ENCODE peak calls at places on chromosome 22, in ten cellular contexts. B, R, S, E, U, G, V, D, O and Z are unnamed samples.

GRCh38 chr22:22818202-22818538 is 69.4 kb upstream of the IGLL5 start:
- DNase-seq in B (no peak), R (no peak), S (no peak), E (no peak), U (no peak), G (peak), V (no peak), D (no peak), O (no peak), Z (no peak)

GRCh38 chr22:23713696-23714595 is 23.1 kb downstream of the RGL4 start:
- DNase-seq in B (no peak), R (no peak), S (no peak), E (no peak), U (no peak), G (no peak), V (no peak), D (no peak), O (no peak), Z (no peak)

GRCh38 chr22:19637405-19638281 is 76.7 kb upstream of the SEPTIN5 start:
- DNase-seq in B (peak), R (no peak), S (no peak), E (no peak), U (no peak), G (no peak), V (no peak), D (no peak), O (no peak), Z (no peak)

GRCh38 chr22:20884454-20884853 is 25.6 kb downstream of the SNAP29 start:
- DNase-seq in B (no peak), R (no peak), S (no peak), E (no peak), U (no peak), G (no peak), V (no peak), D (no peak), O (no peak), Z (no peak)

GRCh38 chr22:42758929-42759629 is 38.4 kb upstream of the A4GALT start:
- DNase-seq in B (no peak), R (no peak), S (no peak), E (no peak), U (peak), G (no peak), V (no peak), D (no peak), O (no peak), Z (no peak)

GRCh38 chr22:35476341-35476740 is 64.3 kb upstream of the RASD2 start:
- DNase-seq in B (no peak), R (no peak), S (no peak), E (no peak), U (no peak), G (no peak), V (no peak), D (no peak), O (no peak), Z (no peak)

GRCh38 chr22:35938226-35938625 is 90.4 kb downstream of the RBFOX2 start:
- DNase-seq in B (no peak), R (no peak), S (no peak), E (no peak), U (no peak), G (no peak), V (no peak), D (no peak), O (no peak), Z (no peak)

GRCh38 chr22:32803020-32803758 is 1.7 kb downstream of the TIMP3 start:
- DNase-seq in B (peak), R (no peak), S (no peak), E (no peak), U (no peak), G (no peak), V (no peak), D (no peak), O (no peak), Z (no peak)

GRCh38 chr22:35555351-35555915 is 14.8 kb downstream of the RASD2 start:
- DNase-seq in B (no peak), R (no peak), S (no peak), E (no peak), U (no peak), G (no peak), V (no peak), D (no peak), O (no peak), Z (no peak)

GRCh38 chr22:42336527-42337227 is 66.2 kb upstream of the TCF20 start:
- DNase-seq in B (no peak), R (no peak), S (no peak), E (no peak), U (no peak), G (no peak), V (no peak), D (no peak), O (no peak), Z (no peak)

DNA sequence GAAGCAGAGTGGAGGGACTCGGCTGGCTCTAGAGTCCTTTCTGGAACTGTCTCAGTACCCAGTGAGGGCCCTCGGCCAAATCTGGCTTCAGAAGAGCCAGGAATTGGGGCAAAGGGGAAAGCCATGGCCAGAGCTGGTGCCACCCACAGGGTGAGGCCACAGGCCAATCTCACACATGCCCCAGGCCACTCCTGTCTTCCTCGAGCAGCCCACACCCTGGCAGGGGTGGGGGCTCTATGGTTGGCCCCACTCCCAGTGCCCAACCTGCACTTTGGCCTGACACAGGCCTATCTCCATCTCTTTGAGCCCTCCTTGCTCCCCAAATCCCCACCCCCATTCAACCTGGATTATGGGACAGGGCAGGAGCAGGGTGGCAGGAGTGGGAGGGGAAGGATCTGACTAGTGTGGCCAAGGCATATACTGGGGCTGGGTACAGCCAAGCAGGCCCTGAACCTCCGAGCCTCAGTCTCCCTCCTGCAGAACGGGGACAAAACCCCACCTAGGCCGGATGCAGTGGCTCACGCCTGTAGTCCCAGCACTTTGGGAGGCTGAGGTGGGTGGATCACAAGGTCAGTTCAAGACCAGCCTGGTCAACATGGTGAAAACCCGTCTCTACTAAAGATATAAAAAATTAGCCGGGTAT is 6.9 kb downstream of the TST start:
- DNase-seq in B (no peak), R (no peak), S (no peak), E (no peak), U (no peak), G (no peak), V (no peak), D (peak), O (no peak), Z (no peak)
- TF ChIP-seq POLR2AphosphoS5 in B (no peak), R (no peak), S (no peak), E (no peak), U (no peak), G (no peak), V (no peak), D (peak), O (no peak), Z (no peak)

DNA sequence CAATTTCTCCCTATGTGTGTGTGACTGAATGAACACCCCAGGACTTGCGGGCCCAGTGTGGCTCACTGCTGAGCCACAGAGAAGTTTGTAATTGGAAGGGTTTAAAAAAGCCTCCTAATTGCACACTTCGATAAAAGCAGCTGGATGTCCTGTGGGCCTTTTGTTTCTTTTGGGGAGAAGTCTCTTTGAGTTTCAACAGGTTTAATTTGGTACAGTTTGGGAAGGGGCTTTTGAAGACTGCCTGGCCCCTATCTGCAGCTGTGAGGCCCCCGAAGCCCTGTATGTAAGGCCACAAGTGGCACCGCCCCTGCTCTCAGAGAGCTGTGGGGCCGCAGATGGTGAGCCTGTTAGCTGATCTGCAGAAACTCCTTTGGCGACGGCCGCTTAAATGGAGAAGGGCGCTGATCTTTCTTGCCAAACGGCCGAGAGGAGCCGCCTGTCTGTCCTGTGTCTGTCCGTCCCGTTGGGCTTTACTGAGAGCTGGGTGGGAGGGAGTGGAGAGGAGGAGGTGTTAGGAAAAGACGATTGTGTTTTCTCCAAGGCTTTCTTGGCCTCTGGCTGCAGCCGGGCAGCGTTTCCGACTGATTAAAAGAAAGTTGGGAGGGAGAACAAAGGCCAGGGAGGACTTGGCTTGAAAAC is 2.1 kb downstream of the FBLN1 start:
- DNase-seq in B (no peak), R (no peak), S (no peak), E (no peak), U (peak), G (no peak), V (no peak), D (no peak), O (no peak), Z (no peak)
- TF ChIP-seq POLR2AphosphoS5 in B (no peak), R (no peak), S (no peak), E (no peak), U (no peak), G (no peak), V (no peak), D (no peak), O (no peak), Z (no peak)

DNA sequence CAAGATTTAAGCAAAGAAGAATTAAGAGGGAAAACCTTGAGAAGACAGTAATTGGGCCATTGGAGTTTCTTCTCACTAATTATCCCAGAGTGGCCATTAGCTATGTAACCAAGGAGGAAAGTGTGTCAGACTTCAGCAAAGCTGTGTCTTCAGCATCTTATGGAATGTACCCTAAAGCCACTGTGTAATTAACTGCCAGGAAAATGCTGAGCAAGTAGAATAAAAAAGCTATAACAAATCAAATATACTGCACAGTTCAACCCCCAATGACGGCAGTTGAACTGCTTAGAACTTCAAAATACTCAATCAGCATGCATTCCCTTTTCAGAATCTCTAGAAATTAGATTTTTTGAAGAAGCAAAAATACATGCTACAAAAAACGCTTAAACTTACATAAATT is 261.6 kb downstream of the TTC28 start:
- DNase-seq in B (no peak), R (no peak), S (no peak), E (no peak), U (no peak), G (no peak), V (no peak), D (no peak), O (no peak), Z (no peak)
- TF ChIP-seq POLR2AphosphoS5 in B (no peak), R (no peak), S (no peak), E (no peak), U (no peak), G (no peak), V (no peak), D (no peak), O (no peak), Z (no peak)

GRCh38 chr22:31615481-31615840 is 46.6 kb downstream of the PISD start:
- DNase-seq in B (no peak), R (no peak), S (no peak), E (no peak), U (no peak), G (no peak), V (no peak), D (no peak), O (no peak), Z (no peak)
- TF ChIP-seq POLR2AphosphoS5 in B (no peak), R (no peak), S (no peak), E (no peak), U (no peak), G (no peak), V (peak), D (no peak), O (no peak), Z (no peak)

GRCh38 chr22:49961601-49962011 is 1.0 kb downstream of the PIM3 start:
- DNase-seq in B (no peak), R (no peak), S (no peak), E (no peak), U (peak), G (no peak), V (no peak), D (no peak), O (no peak), Z (no peak)

GRCh38 chr22:49963647-49964026 is 3.1 kb downstream of the PIM3 start:
- DNase-seq in B (peak), R (no peak), S (no peak), E (no peak), U (no peak), G (no peak), V (no peak), D (peak), O (no peak), Z (no peak)

GRCh38 chr22:49962751-49963646 is 2.4 kb downstream of the PIM3 start:
- DNase-seq in B (peak), R (no peak), S (no peak), E (peak), U (no peak), G (no peak), V (no peak), D (peak), O (no peak), Z (no peak)

GRCh38 chr22:49960967-49961600 is 512 bp downstream of the PIM3 start:
- DNase-seq in B (peak), R (no peak), S (no peak), E (peak), U (peak), G (no peak), V (no peak), D (peak), O (no peak), Z (no peak)

DNA sequence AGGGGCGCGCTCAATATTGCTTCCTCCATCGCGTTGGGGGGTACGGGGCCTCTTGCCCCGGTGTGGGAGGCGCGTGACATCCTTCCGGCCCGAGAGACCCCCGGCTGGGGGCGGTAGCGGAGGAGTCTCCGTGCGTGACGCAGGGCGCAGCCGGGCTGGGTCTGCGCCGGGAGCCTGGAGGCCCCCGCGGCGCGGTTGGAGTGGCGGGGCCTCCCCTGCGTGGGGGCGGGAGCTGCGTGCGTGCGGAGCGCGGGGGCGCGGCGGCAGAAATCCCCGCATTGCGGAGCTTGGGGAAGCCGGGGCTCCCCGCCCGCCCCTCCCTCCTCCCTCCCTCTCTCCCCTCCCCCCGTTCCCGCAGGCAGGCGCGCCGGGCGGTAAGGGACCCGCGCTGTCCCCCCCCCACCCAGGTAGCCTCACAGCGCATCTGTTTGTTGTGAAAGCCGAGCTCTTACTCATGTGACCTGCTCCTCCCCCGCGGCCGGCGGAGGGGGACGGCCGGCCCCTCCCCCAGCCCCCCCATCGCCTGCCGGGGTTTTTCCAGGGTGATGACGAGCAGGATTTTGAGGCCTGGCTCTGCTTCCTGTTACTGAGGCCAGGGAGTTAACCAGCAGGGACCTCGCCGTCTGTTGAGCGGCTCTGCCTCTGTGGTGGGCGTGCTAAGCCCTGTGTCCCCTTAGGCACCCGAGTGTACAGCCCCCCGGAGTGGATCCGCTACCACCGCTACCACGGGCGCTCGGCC is 1.6 kb downstream of the PIM3 start:
- DNase-seq in B (peak), R (peak), S (peak), E (peak), U (peak), G (peak), V (no peak), D (peak), O (no peak), Z (no peak)
- TF ChIP-seq POLR2AphosphoS5 in B (peak), R (peak), S (no peak), E (peak), U (no peak), G (peak), V (peak), D (peak), O (peak), Z (no peak)

GRCh38 chr22:48332438-48333322 is 1495.0 kb downstream of the BRD1 start:
- DNase-seq in B (no peak), R (no peak), S (no peak), E (no peak), U (no peak), G (no peak), V (no peak), D (peak), O (no peak), Z (no peak)

GRCh38 chr22:48334971-48335370 is 1492.7 kb downstream of the BRD1 start:
- DNase-seq in B (peak), R (no peak), S (no peak), E (no peak), U (no peak), G (no peak), V (no peak), D (no peak), O (no peak), Z (no peak)

GRCh38 chr22:48335442-48336139 is 1492.1 kb downstream of the BRD1 start:
- DNase-seq in B (no peak), R (no peak), S (no peak), E (no peak), U (no peak), G (no peak), V (no peak), D (no peak), O (no peak), Z (no peak)

GRCh38 chr22:48333323-48333763 is 1494.3 kb downstream of the BRD1 start:
- DNase-seq in B (no peak), R (no peak), S (no peak), E (no peak), U (no peak), G (no peak), V (no peak), D (no peak), O (no peak), Z (no peak)

GRCh38 chr22:48333816-48334735 is 1493.6 kb downstream of the BRD1 start:
- DNase-seq in B (no peak), R (no peak), S (no peak), E (no peak), U (no peak), G (no peak), V (no peak), D (no peak), O (no peak), Z (no peak)
- TF ChIP-seq POLR2AphosphoS5 in B (no peak), R (no peak), S (no peak), E (no peak), U (no peak), G (no peak), V (no peak), D (no peak), O (no peak), Z (no peak)

GRCh38 chr22:47628477-47629272 is 866.2 kb downstream of the TBC1D22A start:
- DNase-seq in B (no peak), R (no peak), S (no peak), E (no peak), U (no peak), G (peak), V (no peak), D (no peak), O (no peak), Z (no peak)

GRCh38 chr22:47627561-47628253 is 865.3 kb downstream of the TBC1D22A start:
- DNase-seq in B (no peak), R (no peak), S (no peak), E (no peak), U (no peak), G (no peak), V (no peak), D (no peak), O (peak), Z (no peak)

GRCh38 chr22:47629791-47630655 is 867.6 kb downstream of the TBC1D22A start:
- DNase-seq in B (no peak), R (no peak), S (no peak), E (no peak), U (no peak), G (peak), V (no peak), D (no peak), O (no peak), Z (no peak)

GRCh38 chr22:47630741-47631534 is 868.5 kb downstream of the TBC1D22A start:
- DNase-seq in B (no peak), R (no peak), S (no peak), E (no peak), U (no peak), G (peak), V (no peak), D (no peak), O (no peak), Z (no peak)

GRCh38 chr22:47629273-47629711 is 866.8 kb downstream of the TBC1D22A start:
- DNase-seq in B (no peak), R (no peak), S (no peak), E (no peak), U (no peak), G (peak), V (no peak), D (no peak), O (no peak), Z (no peak)
- TF ChIP-seq POLR2AphosphoS5 in B (no peak), R (no peak), S (no peak), E (no peak), U (no peak), G (no peak), V (no peak), D (no peak), O (no peak), Z (no peak)

GRCh38 chr22:40193429-40194421 is 16.0 kb downstream of the TNRC6B start:
- DNase-seq in B (no peak), R (no peak), S (no peak), E (no peak), U (peak), G (no peak), V (no peak), D (no peak), O (no peak), Z (no peak)
- TF ChIP-seq POLR2AphosphoS5 in B (no peak), R (no peak), S (no peak), E (no peak), U (no peak), G (no peak), V (no peak), D (no peak), O (no peak), Z (no peak)

DNA sequence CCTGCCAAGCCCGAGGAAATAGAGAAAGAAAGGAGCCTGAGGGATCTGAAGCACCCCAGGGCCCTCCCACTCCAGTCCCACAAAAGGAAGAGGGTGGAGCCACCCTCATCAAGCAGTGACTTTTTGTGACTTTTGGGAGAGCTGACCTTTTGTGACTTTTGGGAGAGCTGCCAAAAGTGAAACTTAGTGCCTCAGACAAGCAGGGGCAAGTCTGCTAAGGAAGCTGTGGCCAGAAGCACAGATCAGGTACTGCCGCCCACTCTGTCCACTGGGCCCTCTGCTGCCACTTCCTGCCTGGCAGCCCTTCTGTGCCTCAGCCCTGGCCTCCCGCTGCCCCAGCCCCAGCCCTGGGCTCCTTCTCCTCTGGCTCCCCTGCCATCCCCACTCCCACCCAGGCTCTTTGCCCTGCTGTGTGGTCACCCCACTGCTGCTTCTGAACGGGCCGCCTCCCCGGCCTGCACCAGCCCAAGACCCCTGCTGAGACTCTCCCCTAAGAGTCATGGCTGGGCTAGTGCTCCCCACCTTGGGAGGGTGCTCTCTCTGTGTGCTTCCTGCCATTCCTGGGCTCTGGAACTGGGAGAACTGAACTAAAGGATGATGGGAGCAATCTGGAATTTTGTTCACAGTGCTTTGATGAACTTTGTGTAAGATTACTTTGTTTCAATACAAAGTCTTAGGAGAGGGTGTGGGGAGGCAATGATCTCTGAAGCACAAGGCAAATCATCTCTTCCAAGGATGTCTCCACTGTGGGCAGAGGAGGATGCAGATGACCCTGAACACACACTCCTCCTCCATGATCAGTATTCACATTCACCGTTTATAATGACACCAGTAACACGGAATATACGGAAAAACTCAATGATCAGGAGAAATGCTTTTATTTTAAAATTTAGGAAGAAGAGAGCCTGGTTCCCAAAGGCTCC is at the start of gene APOBEC3H:
- DNase-seq in B (peak), R (no peak), S (no peak), E (no peak), U (no peak), G (no peak), V (no peak), D (peak), O (peak), Z (no peak)
- TF ChIP-seq POLR2AphosphoS5 in B (no peak), R (no peak), S (no peak), E (peak), U (no peak), G (no peak), V (peak), D (no peak), O (peak), Z (no peak)